ENCODE peak calls at places on chromosome 4, in seven cellular contexts. J is upper lobe of right lung, C is lower lobe of right lung, H is pancreas, Q is GM23338, P is neuronal stem cell, K is small intestine. T is an unnamed sample.

GRCh38 chr4:41597494-41597893 is 59.5 kb downstream of the LIMCH1 start:
- DNase-seq in J (no peak), C (no peak), H (no peak), Q (no peak), P (no peak), K (no peak), T (no peak)

GRCh38 chr4:170651786-170652185 is 562.0 kb upstream of the AADAT start:
- DNase-seq in J (no peak), C (no peak), H (no peak), Q (no peak), P (no peak), K (no peak), T (no peak)

GRCh38 chr4:2364654-2365053 is 53.8 kb downstream of the ZFYVE28 start:
- DNase-seq in J (peak; percentile 80), C (peak; percentile 68), H (peak; percentile 69), Q (no peak), P (no peak), K (peak; percentile 20), T (no peak)

GRCh38 chr4:119040261-119040660 is 95.4 kb upstream of the MYOZ2 start:
- DNase-seq in J (no peak), C (no peak), H (no peak), Q (no peak), P (no peak), K (no peak), T (no peak)

GRCh38 chr4:174010547-174010946 is 272.9 kb downstream of the FBXO8 start:
- DNase-seq in J (no peak), C (no peak), H (no peak), Q (no peak), P (no peak), K (no peak), T (no peak)

GRCh38 chr4:72326692-72327632 is 242.1 kb downstream of the ADAMTS3 start:
- DNase-seq in J (no peak), C (no peak), H (no peak), Q (peak; percentile 71), P (no peak), K (peak; percentile 32), T (no peak)

GRCh38 chr4:63583561-63583960 is 825.7 kb downstream of the TECRL start:
- DNase-seq in J (no peak), C (no peak), H (no peak), Q (no peak), P (no peak), K (no peak), T (no peak)

GRCh38 chr4:85039526-85039925 is 73.0 kb upstream of the WDFY3 start:
- DNase-seq in J (no peak), C (no peak), H (no peak), Q (no peak), P (no peak), K (peak; percentile 69), T (no peak)

GRCh38 chr4:184706453-184706852 is 27.4 kb downstream of the CENPU start:
- DNase-seq in J (no peak), C (no peak), H (no peak), Q (no peak), P (no peak), K (no peak), T (no peak)

GRCh38 chr4:145538636-145539035 is 57.0 kb downstream of the SMAD1 start:
- DNase-seq in J (no peak), C (no peak), H (no peak), Q (no peak), P (no peak), K (no peak), T (no peak)

GRCh38 chr4:162015090-162015489 is 148.7 kb downstream of the FSTL5 start:
- DNase-seq in J (no peak), C (no peak), H (no peak), Q (no peak), P (no peak), K (no peak), T (no peak)

GRCh38 chr4:138851626-138852443 is 163.7 kb upstream of the NOCT start:
- DNase-seq in J (no peak), C (no peak), H (no peak), Q (peak; percentile 60), P (no peak), K (no peak), T (no peak)

GRCh38 chr4:110949516-110949915 is 326.6 kb upstream of the PITX2 start:
- DNase-seq in J (no peak), C (no peak), H (no peak), Q (no peak), P (no peak), K (no peak), T (no peak)

GRCh38 chr4:58061967-58062366 is 951.8 kb upstream of the IGFBP7 start:
- DNase-seq in J (no peak), C (no peak), H (no peak), Q (peak; percentile 51), P (no peak), K (no peak), T (no peak)

GRCh38 chr4:54941994-54942552 is 183.3 kb downstream of the KDR start:
- DNase-seq in J (no peak), C (no peak), H (no peak), Q (no peak), P (no peak), K (no peak), T (no peak)
- H3K27me3 ChIP-seq in J (peaks cover 6% of the 10 kb centered on the region), C (no peaks in the 10 kb centered on the region), H (no peaks in the 10 kb centered on the region), Q (no peaks in the 10 kb centered on the region), P (no peaks in the 10 kb centered on the region), K (no peaks in the 10 kb centered on the region), T (no peaks in the 10 kb centered on the region)

DNA sequence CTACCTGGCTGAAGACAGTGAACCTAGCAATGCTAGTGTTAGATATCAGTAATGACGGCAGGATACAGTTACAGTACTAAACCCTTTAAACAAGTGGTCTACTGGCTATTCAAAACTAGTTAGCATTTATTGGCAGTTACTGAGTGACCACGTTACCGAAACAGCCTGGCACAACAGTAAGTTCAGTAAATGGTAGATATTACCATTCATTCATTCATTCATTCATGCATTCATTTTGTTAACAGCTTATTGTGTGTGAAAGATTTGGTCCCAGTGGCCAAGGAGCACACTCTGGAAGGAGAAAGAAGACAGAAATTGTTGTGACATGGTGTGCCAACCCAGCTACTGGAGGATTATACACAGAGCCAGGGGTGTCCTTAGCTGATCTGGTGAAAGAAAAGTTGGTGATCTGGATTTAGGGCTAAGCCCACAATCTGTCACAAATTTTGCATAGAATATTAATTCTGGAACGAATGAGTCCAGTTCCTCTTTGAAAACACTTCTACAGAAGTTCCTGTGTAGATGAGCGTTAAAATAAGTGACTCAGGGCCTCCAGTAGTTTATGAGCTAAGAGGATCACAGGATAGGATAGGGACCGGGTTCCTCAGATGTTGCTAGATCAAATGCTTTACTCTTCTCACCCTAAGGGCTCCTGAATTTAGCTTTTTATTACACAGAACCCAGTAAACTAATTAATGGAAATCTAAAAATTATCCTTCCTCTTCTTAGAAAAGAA is 179.1 kb downstream of the CBR4 start:
- DNase-seq in J (no peak), C (no peak), H (no peak), Q (no peak), P (no peak), K (no peak), T (no peak)
- H3K4me3 ChIP-seq in J (peak overlapping the region; percentile 67), C (peak overlapping the region; percentile 77), H (no peak overlapping the region), Q (peak overlapping the region; percentile 92), P (peak overlapping the region; percentile 91), K (no peak overlapping the region), T (no peak overlapping the region)

DNA sequence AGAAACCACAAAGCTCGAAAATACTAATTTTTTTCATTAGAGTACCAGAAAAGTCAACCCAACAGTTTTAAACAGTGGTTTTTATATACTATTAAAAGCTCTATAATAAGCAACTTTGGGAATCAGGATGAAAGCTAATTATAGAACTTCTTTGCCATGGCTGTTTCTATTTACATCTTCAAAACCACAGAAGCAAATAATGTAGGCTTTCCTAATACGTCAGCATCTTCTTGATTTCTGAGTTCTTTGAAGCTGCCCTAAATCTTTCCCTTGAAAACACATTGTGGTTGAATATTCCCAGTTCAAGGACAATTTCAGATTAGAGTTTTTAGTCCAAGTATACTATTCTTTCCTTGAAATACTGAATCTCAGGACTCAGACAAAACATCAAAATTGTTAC is 460.2 kb upstream of the FAT1 start:
- DNase-seq in J (no peak), C (no peak), H (no peak), Q (no peak), P (no peak), K (no peak), T (no peak)
- H3K27me3 ChIP-seq in J (no peaks in the 10 kb centered on the region), C (no peaks in the 10 kb centered on the region), H (no peaks in the 10 kb centered on the region), Q (no peaks in the 10 kb centered on the region), P (peaks cover 8% of the 10 kb centered on the region), K (no peaks in the 10 kb centered on the region), T (no peaks in the 10 kb centered on the region)

DNA sequence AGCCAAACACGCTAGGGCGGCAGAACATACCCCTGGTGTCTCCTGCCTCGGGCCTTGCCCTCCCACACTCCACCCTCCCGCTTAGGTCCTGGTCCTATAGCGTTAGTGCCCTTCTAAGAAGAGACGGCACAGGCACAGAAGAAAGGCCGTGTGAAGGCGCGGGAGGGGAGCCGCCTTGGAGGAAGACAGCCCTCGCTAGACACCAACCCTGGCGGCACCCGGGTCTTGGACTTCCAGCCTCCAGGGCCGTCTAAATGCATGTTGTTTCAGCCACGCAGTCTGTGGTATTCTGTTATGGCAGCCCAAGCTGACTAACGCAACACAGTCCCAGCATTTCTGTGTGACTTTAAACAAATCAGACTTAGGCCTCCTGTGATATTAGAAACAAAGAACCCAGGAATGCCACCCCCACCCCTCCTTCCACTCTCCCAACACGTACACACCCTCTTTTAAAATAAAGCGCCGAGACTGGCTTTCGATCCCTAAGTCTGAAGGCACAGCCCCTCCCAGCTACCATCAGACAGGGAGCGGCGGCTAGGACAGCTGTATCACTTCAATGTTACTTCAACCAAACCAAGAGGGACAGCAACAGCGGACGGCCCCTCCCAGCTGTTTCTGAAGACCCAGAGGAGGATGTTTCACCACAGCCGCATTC is 128.0 kb downstream of the AFAP1 start:
- DNase-seq in J (no peak), C (peak; percentile 53), H (no peak), Q (peak; percentile 46), P (no peak), K (no peak), T (no peak)
- H3K4me3 ChIP-seq in J (no peak overlapping the region), C (no peak overlapping the region), H (no peak overlapping the region), Q (no peak overlapping the region), P (no peak overlapping the region), K (no peak overlapping the region), T (no peak overlapping the region)

DNA sequence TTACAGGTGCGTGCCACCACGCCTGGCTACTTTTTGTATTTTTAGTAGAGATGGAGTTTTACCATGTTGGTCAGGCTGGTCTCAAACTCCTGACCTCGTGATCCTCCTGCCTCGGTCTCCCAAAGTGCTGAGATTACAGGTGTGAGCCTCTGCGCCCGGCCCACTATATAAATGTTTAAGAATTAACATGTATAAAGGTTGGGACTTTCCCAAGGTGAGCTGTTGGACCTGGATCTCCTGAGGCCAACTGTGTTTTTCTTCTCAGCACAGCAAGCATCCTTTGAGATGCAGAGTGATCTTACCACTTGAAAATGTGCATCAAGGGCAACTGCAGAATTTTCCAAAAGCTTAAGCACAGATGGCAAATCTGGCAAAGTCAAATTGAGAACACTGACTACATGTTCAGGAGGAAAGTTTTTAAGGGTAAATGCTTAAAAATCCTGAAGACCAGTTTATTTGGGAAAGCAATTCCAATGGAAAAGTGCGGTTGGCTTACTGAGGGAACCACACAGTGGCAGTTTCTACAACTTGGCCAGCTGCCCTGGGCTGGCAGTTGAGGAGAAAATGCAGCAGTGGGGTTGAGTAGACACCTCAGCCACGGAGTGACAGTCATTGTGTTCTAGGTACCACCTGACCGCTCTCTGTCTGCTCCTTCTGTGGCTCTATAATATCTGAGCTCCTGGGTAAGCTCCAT is 168.9 kb downstream of the CBR4 start:
- DNase-seq in J (no peak), C (no peak), H (peak; percentile 58), Q (peak; percentile 87), P (no peak), K (peak; percentile 35), T (no peak)
- H3K27me3 ChIP-seq in J (no peaks in the 10 kb centered on the region), C (no peaks in the 10 kb centered on the region), H (no peaks in the 10 kb centered on the region), Q (no peaks in the 10 kb centered on the region), P (no peaks in the 10 kb centered on the region), K (no peaks in the 10 kb centered on the region), T (no peaks in the 10 kb centered on the region)